ENCODE peak calls at places on chromosomes 1 and 21, in five cellular contexts. Y, D, M, E and Q are unnamed samples.

GRCh38 chr1:231931846-231932454 is 305.4 kb downstream of the DISC1 start:
- DNase-seq in D (no peak), E (peak; percentile 76), Y (peak; percentile 67), M (no peak), Q (no peak)

GRCh38 chr1:71610489-71610888 is 529.7 kb upstream of the ZRANB2 start:
- DNase-seq in Y (no peak), D (no peak), M (no peak), E (no peak), Q (no peak)

GRCh38 chr1:18480315-18481189 is at the start of gene KLHDC7A:
- DNase-seq in E (peak; percentile 94), D (peak; percentile 75), Y (peak; percentile 35), M (no peak), Q (no peak)

GRCh38 chr1:234402939-234403338 is 29.7 kb downstream of the COA6 start:
- DNase-seq in Y (no peak), E (no peak), D (no peak), M (no peak), Q (no peak)

GRCh38 chr1:162324391-162324790 is 52.3 kb downstream of the SPATA46 start:
- DNase-seq in M (no peak), D (no peak), E (no peak), Y (no peak), Q (no peak)

GRCh38 chr1:213751064-213751397 is 236.7 kb upstream of the PROX1 start:
- DNase-seq in E (no peak), Y (no peak), M (no peak), D (no peak), Q (no peak)

GRCh38 chr1:190320952-190321351 is 156.7 kb downstream of the BRINP3 start:
- DNase-seq in D (peak; percentile 34), Y (peak; percentile 75), M (no peak), E (peak; percentile 57), Q (peak; percentile 46)

GRCh38 chr1:48107516-48107915 is 110.3 kb upstream of the TRABD2B start:
- DNase-seq in M (no peak), Y (no peak), D (no peak), E (no peak), Q (no peak)

GRCh38 chr1:193042766-193043691 is 16.1 kb downstream of the UCHL5 start:
- DNase-seq in E (no peak), Y (no peak), M (no peak), D (no peak), Q (no peak)

GRCh38 chr21:27802816-27803475 is 836.1 kb upstream of the ADAMTS5 start:
- DNase-seq in M (no peak), E (peak; percentile 82), D (peak; percentile 67), Y (peak; percentile 70), Q (peak; percentile 52)

GRCh38 chr1:202130275-202130646 is 7.5 kb downstream of the GPR37L1 start:
- DNase-seq in E (no peak), Y (no peak), M (peak; percentile 75), D (peak; percentile 16), Q (no peak)

GRCh38 chr1:37685722-37686121 is 6.6 kb upstream of the CDCA8 start:
- DNase-seq in M (no peak), D (no peak), E (no peak), Y (no peak), Q (no peak)

GRCh38 chr1:110637475-110637874 is 31.3 kb upstream of the KCNA2 start:
- DNase-seq in D (no peak), E (no peak), Y (no peak), M (no peak), Q (no peak)

GRCh38 chr1:18072066-18072465 is 35.5 kb upstream of the IGSF21 start:
- DNase-seq in Y (peak; percentile 16), M (no peak), E (no peak), D (no peak), Q (no peak)

GRCh38 chr1:117632269-117633067 is 26.6 kb downstream of the TENT5C start:
- DNase-seq in M (no peak), E (peak; percentile 19), D (no peak), Y (peak; percentile 78), Q (no peak)

GRCh38 chr1:34671887-34672286 is 83.0 kb upstream of the GJB5 start:
- DNase-seq in E (no peak), D (no peak), Y (no peak), M (no peak), Q (no peak)

GRCh38 chr1:69568435-69569280 is 936 bp downstream of the LRRC7 start:
- DNase-seq in E (peak; percentile 37), D (peak; percentile 41), M (no peak), Y (no peak), Q (peak; percentile 3)

GRCh38 chr1:213041443-213041842 is 9.6 kb upstream of the RPS6KC1 start:
- DNase-seq in D (no peak), M (no peak), E (no peak), Y (peak; percentile 40), Q (peak; percentile 62)

GRCh38 chr1:195278644-195279043 is 1329.6 kb downstream of the KCNT2 start:
- DNase-seq in Y (no peak), D (no peak), M (no peak), E (no peak), Q (no peak)

GRCh38 chr1:156772728-156773497 is 5.6 kb downstream of the PRCC start:
- DNase-seq in Y (no peak), E (no peak), D (no peak), M (peak; percentile 83), Q (peak; percentile 65)

GRCh38 chr1:207398986-207399385 is 55.1 kb upstream of the CR2 start:
- DNase-seq in M (no peak), E (no peak), D (no peak), Y (no peak), Q (no peak)

GRCh38 chr1:201296371-201296770 is 13.1 kb downstream of the PKP1 start:
- DNase-seq in E (no peak), D (no peak), Y (no peak), M (no peak), Q (no peak)

GRCh38 chr21:46627726-46628125 is 7.7 kb upstream of the PRMT2 start:
- DNase-seq in D (no peak), Y (peak; percentile 4), E (no peak), M (no peak), Q (no peak)

GRCh38 chr1:91693542-91693941 is 192.4 kb downstream of the TGFBR3 start:
- DNase-seq in Y (no peak), M (peak; percentile 86), E (no peak), D (no peak), Q (no peak)

GRCh38 chr1:201631037-201631436 is 92.1 kb downstream of the NAV1 start:
- DNase-seq in E (no peak), D (no peak), Y (no peak), M (no peak), Q (no peak)

GRCh38 chr1:247487057-247487456 is 29.2 kb upstream of the OR2B11 start:
- DNase-seq in E (peak; percentile 72), D (peak; percentile 49), Y (peak; percentile 91), M (no peak), Q (peak; percentile 49)

GRCh38 chr1:230278871-230279582 is 147.1 kb downstream of the PGBD5 start:
- DNase-seq in Y (no peak), D (no peak), M (no peak), E (no peak), Q (no peak)

GRCh38 chr1:201245082-201245481 is 38.2 kb upstream of the PKP1 start:
- DNase-seq in E (no peak), M (no peak), D (no peak), Y (peak; percentile 69), Q (no peak)

GRCh38 chr1:226577401-226578180 is 29.0 kb downstream of the STUM start:
- DNase-seq in M (no peak), E (peak; percentile 11), D (peak; percentile 66), Y (no peak), Q (no peak)

GRCh38 chr1:226688852-226689251 is 50.2 kb downstream of the ITPKB start:
- DNase-seq in E (no peak), Y (no peak), D (no peak), M (no peak), Q (no peak)

GRCh38 chr1:156911587-156912298 is 8.7 kb upstream of the LRRC71 start:
- DNase-seq in Y (no peak), E (no peak), M (no peak), D (no peak), Q (no peak)

GRCh38 chr1:93905734-93906133 is 3.5 kb downstream of the GCLM start:
- DNase-seq in Y (no peak), E (no peak), D (no peak), M (no peak), Q (peak; percentile 21)

GRCh38 chr1:62989497-62989896 is 205.6 kb downstream of the ATG4C start:
- DNase-seq in D (no peak), M (no peak), E (peak; percentile 62), Y (peak; percentile 30), Q (no peak)
- H3K27me3 ChIP-seq in D (no peaks in the 10 kb centered on the region), M (no peaks in the 10 kb centered on the region), E (no peaks in the 10 kb centered on the region), Y (peaks cover 63% of the 10 kb centered on the region), Q (no peaks in the 10 kb centered on the region)

GRCh38 chr1:26360807-26361604 is 7.1 kb upstream of the CRYBG2 start:
- DNase-seq in E (no peak), Y (no peak), M (no peak), D (no peak), Q (no peak)

GRCh38 chr1:26360051-26360806 is 6.3 kb upstream of the CRYBG2 start:
- DNase-seq in D (peak; percentile 74), M (peak; percentile 42), E (peak; percentile 88), Y (no peak), Q (no peak)

GRCh38 chr1:26363549-26364448 is 8.8 kb downstream of the ZNF683 start:
- DNase-seq in M (peak; percentile 94), Y (peak; percentile 80), E (peak; percentile 94), D (peak; percentile 93), Q (peak; percentile 92)

GRCh38 chr1:26361605-26362122 is 7.7 kb upstream of the CRYBG2 start:
- DNase-seq in M (no peak), E (no peak), Y (no peak), D (no peak), Q (no peak)

GRCh38 chr1:26362331-26362730 is 8.4 kb upstream of the CRYBG2 start:
- DNase-seq in E (no peak), Y (no peak), D (no peak), M (no peak), Q (no peak)
- H3K27me3 ChIP-seq in E (peaks cover 42% of the 10 kb centered on the region), Y (no peaks in the 10 kb centered on the region), D (peaks cover 81% of the 10 kb centered on the region), M (no peaks in the 10 kb centered on the region), Q (peaks cover 54% of the 10 kb centered on the region)

DNA sequence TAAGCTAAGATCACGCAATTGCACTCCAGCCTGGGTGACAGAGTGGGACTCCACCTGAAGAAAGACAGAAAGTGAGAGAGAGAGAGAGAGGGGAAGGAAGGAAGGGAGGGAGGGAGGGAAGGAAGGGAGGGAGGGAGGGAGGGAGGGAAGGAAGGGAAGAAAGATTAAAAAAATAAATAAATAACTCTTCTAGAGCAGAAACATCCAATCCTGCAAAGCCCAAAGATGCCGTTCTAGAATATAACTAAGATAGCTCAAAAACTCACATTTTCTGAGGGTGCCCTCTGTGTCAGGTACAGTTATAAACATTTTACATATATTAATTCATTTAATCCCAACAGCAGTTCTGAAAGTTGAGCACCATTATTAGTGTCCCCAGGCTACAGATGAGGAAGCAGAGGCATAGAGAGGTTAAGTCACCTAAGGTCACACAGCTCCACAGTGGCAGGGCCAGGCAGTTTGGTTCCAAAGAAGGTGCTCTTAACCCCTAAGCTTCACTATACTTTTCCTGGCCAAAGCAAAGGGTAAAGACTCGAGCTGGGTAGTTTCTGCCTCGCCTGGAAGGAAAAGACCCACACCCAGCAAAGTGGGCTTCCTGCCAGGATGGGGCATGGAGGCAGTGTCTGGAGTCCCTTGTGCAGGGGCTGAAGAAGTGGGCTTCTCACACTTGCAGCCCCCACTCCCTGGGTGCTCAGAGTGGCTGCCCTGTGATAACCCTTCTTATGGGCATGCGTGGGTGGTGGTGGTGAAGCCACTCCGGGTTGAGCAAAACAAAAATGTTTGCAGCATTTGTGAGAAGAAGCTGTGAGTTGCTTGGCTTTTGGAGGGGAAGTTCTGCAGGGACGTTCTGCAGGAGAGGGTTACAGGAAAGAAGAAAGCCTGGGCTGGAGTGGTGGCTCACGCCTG is 7.9 kb upstream of the PIK3CD start:
- DNase-seq in D (no peak), E (no peak), Y (no peak), M (no peak), Q (no peak)
- H3K27me3 ChIP-seq in D (no peaks in the 10 kb centered on the region), E (no peaks in the 10 kb centered on the region), Y (no peaks in the 10 kb centered on the region), M (no peaks in the 10 kb centered on the region), Q (peaks cover 15% of the 10 kb centered on the region)

GRCh38 chr1:200037501-200037900 is 10.0 kb downstream of the NR5A2 start:
- DNase-seq in D (no peak), M (no peak), Y (no peak), E (no peak), Q (no peak)
- H3K27me3 ChIP-seq in D (peaks cover 100% of the 10 kb centered on the region), M (no peaks in the 10 kb centered on the region), Y (peaks cover 80% of the 10 kb centered on the region), E (peaks cover 85% of the 10 kb centered on the region), Q (peaks cover 100% of the 10 kb centered on the region)